ENCODE peak calls at places on chromosomes 13 and 19, in ten cellular contexts. One of them, this sample, is unnamed.

GRCh38 chr13:114081761-114082681 is 50.4 kb downstream of the RASA3 start:
- DNase-seq in fibroblast of the aortic adventitia: no peak
- DNase-seq in substantia nigra: no peak
- DNase-seq in smooth muscle cell of the brain vasculature: no peak
- DNase-seq in hypothalamus: no peak
- DNase-seq in left kidney: no peak
- DNase-seq in central memory CD4-positive, alpha-beta T cell: no peak
- DNase-seq in stimulated activated CD4-positive, alpha-beta T cell treated with anti-CD3 and anti-CD28 coated beads, Interleukin-2, amount 100 ng/mL, for 48 hours: no peak
- DNase-seq in Calu3: no peak
- DNase-seq in endothelial cell: no peak
- DNase-seq in this sample: no peak

GRCh38 chr19:34575206-34575605 is 93.6 kb downstream of the WTIP start:
- DNase-seq in fibroblast of the aortic adventitia: no peak
- DNase-seq in substantia nigra: no peak
- DNase-seq in smooth muscle cell of the brain vasculature: no peak
- DNase-seq in hypothalamus: no peak
- DNase-seq in left kidney: no peak
- DNase-seq in central memory CD4-positive, alpha-beta T cell: no peak
- DNase-seq in stimulated activated CD4-positive, alpha-beta T cell treated with anti-CD3 and anti-CD28 coated beads, Interleukin-2, amount 100 ng/mL, for 48 hours: no peak
- DNase-seq in Calu3: no peak
- DNase-seq in endothelial cell: no peak
- DNase-seq in this sample: no peak

GRCh38 chr19:41192574-41193419 is at the start of gene CYP2S1:
- DNase-seq in fibroblast of the aortic adventitia: peak
- DNase-seq in substantia nigra: no peak
- DNase-seq in smooth muscle cell of the brain vasculature: no peak
- DNase-seq in hypothalamus: no peak
- DNase-seq in left kidney: peak
- DNase-seq in central memory CD4-positive, alpha-beta T cell: no peak
- DNase-seq in stimulated activated CD4-positive, alpha-beta T cell treated with anti-CD3 and anti-CD28 coated beads, Interleukin-2, amount 100 ng/mL, for 48 hours: peak
- DNase-seq in Calu3: peak
- DNase-seq in endothelial cell: peak
- DNase-seq in this sample: no peak

GRCh38 chr19:35539314-35539713 is 6.1 kb downstream of the GAPDHS start:
- DNase-seq in fibroblast of the aortic adventitia: no peak
- DNase-seq in substantia nigra: no peak
- DNase-seq in smooth muscle cell of the brain vasculature: no peak
- DNase-seq in hypothalamus: no peak
- DNase-seq in left kidney: no peak
- DNase-seq in central memory CD4-positive, alpha-beta T cell: no peak
- DNase-seq in stimulated activated CD4-positive, alpha-beta T cell treated with anti-CD3 and anti-CD28 coated beads, Interleukin-2, amount 100 ng/mL, for 48 hours: no peak
- DNase-seq in Calu3: no peak
- DNase-seq in endothelial cell: no peak
- DNase-seq in this sample: no peak

GRCh38 chr13:27583645-27584044 is 36.7 kb downstream of the LNX2 start:
- DNase-seq in fibroblast of the aortic adventitia: peak
- DNase-seq in substantia nigra: no peak
- DNase-seq in smooth muscle cell of the brain vasculature: no peak
- DNase-seq in hypothalamus: no peak
- DNase-seq in left kidney: no peak
- DNase-seq in central memory CD4-positive, alpha-beta T cell: peak
- DNase-seq in stimulated activated CD4-positive, alpha-beta T cell treated with anti-CD3 and anti-CD28 coated beads, Interleukin-2, amount 100 ng/mL, for 48 hours: no peak
- DNase-seq in Calu3: no peak
- DNase-seq in endothelial cell: no peak
- DNase-seq in this sample: no peak

GRCh38 chr13:111329641-111330040 is 9.2 kb downstream of the TEX29 start:
- DNase-seq in fibroblast of the aortic adventitia: no peak
- DNase-seq in substantia nigra: no peak
- DNase-seq in smooth muscle cell of the brain vasculature: no peak
- DNase-seq in hypothalamus: no peak
- DNase-seq in left kidney: no peak
- DNase-seq in central memory CD4-positive, alpha-beta T cell: no peak
- DNase-seq in stimulated activated CD4-positive, alpha-beta T cell treated with anti-CD3 and anti-CD28 coated beads, Interleukin-2, amount 100 ng/mL, for 48 hours: no peak
- DNase-seq in Calu3: no peak
- DNase-seq in endothelial cell: no peak
- DNase-seq in this sample: no peak

GRCh38 chr19:19445911-19446361 is 40.5 kb downstream of the GATAD2A start:
- DNase-seq in fibroblast of the aortic adventitia: no peak
- DNase-seq in substantia nigra: no peak
- DNase-seq in smooth muscle cell of the brain vasculature: no peak
- DNase-seq in hypothalamus: no peak
- DNase-seq in left kidney: no peak
- DNase-seq in central memory CD4-positive, alpha-beta T cell: no peak
- DNase-seq in stimulated activated CD4-positive, alpha-beta T cell treated with anti-CD3 and anti-CD28 coated beads, Interleukin-2, amount 100 ng/mL, for 48 hours: no peak
- DNase-seq in Calu3: no peak
- DNase-seq in endothelial cell: no peak
- DNase-seq in this sample: no peak

GRCh38 chr13:77507931-77508776 is 27.4 kb upstream of the SCEL start:
- DNase-seq in fibroblast of the aortic adventitia: peak
- DNase-seq in substantia nigra: no peak
- DNase-seq in smooth muscle cell of the brain vasculature: no peak
- DNase-seq in hypothalamus: no peak
- DNase-seq in left kidney: no peak
- DNase-seq in central memory CD4-positive, alpha-beta T cell: no peak
- DNase-seq in stimulated activated CD4-positive, alpha-beta T cell treated with anti-CD3 and anti-CD28 coated beads, Interleukin-2, amount 100 ng/mL, for 48 hours: no peak
- DNase-seq in Calu3: peak
- DNase-seq in endothelial cell: no peak
- DNase-seq in this sample: no peak

GRCh38 chr13:90299238-90299637 is 1048.2 kb upstream of the MIR17HG start:
- DNase-seq in fibroblast of the aortic adventitia: no peak
- DNase-seq in substantia nigra: no peak
- DNase-seq in smooth muscle cell of the brain vasculature: no peak
- DNase-seq in hypothalamus: no peak
- DNase-seq in left kidney: no peak
- DNase-seq in central memory CD4-positive, alpha-beta T cell: no peak
- DNase-seq in stimulated activated CD4-positive, alpha-beta T cell treated with anti-CD3 and anti-CD28 coated beads, Interleukin-2, amount 100 ng/mL, for 48 hours: no peak
- DNase-seq in Calu3: no peak
- DNase-seq in endothelial cell: no peak
- DNase-seq in this sample: no peak

GRCh38 chr19:2303209-2303798 is 4.7 kb downstream of the LINGO3 start:
- DNase-seq in fibroblast of the aortic adventitia: no peak
- DNase-seq in substantia nigra: no peak
- DNase-seq in smooth muscle cell of the brain vasculature: no peak
- DNase-seq in hypothalamus: no peak
- DNase-seq in left kidney: no peak
- DNase-seq in central memory CD4-positive, alpha-beta T cell: no peak
- DNase-seq in stimulated activated CD4-positive, alpha-beta T cell treated with anti-CD3 and anti-CD28 coated beads, Interleukin-2, amount 100 ng/mL, for 48 hours: no peak
- DNase-seq in Calu3: no peak
- DNase-seq in endothelial cell: no peak
- DNase-seq in this sample: no peak

GRCh38 chr13:65808061-65808460 is 1422.1 kb downstream of the PCDH9 start:
- DNase-seq in fibroblast of the aortic adventitia: peak
- DNase-seq in substantia nigra: no peak
- DNase-seq in smooth muscle cell of the brain vasculature: no peak
- DNase-seq in hypothalamus: no peak
- DNase-seq in left kidney: no peak
- DNase-seq in central memory CD4-positive, alpha-beta T cell: no peak
- DNase-seq in stimulated activated CD4-positive, alpha-beta T cell treated with anti-CD3 and anti-CD28 coated beads, Interleukin-2, amount 100 ng/mL, for 48 hours: no peak
- DNase-seq in Calu3: no peak
- DNase-seq in endothelial cell: no peak
- DNase-seq in this sample: no peak

GRCh38 chr19:48629599-48630288 is 7.4 kb downstream of the DBP start:
- DNase-seq in fibroblast of the aortic adventitia: peak
- DNase-seq in substantia nigra: no peak
- DNase-seq in smooth muscle cell of the brain vasculature: no peak
- DNase-seq in hypothalamus: no peak
- DNase-seq in left kidney: peak
- DNase-seq in central memory CD4-positive, alpha-beta T cell: no peak
- DNase-seq in stimulated activated CD4-positive, alpha-beta T cell treated with anti-CD3 and anti-CD28 coated beads, Interleukin-2, amount 100 ng/mL, for 48 hours: no peak
- DNase-seq in Calu3: no peak
- DNase-seq in endothelial cell: peak
- DNase-seq in this sample: no peak

GRCh38 chr19:46704379-46705076 is 12.4 kb downstream of the PRKD2 start:
- DNase-seq in fibroblast of the aortic adventitia: peak
- DNase-seq in substantia nigra: no peak
- DNase-seq in smooth muscle cell of the brain vasculature: no peak
- DNase-seq in hypothalamus: peak
- DNase-seq in left kidney: peak
- DNase-seq in central memory CD4-positive, alpha-beta T cell: peak
- DNase-seq in stimulated activated CD4-positive, alpha-beta T cell treated with anti-CD3 and anti-CD28 coated beads, Interleukin-2, amount 100 ng/mL, for 48 hours: peak
- DNase-seq in Calu3: peak
- DNase-seq in endothelial cell: peak
- DNase-seq in this sample: no peak

GRCh38 chr19:29098863-29099481 is 114.0 kb downstream of the UQCRFS1 start:
- DNase-seq in fibroblast of the aortic adventitia: peak
- DNase-seq in substantia nigra: no peak
- DNase-seq in smooth muscle cell of the brain vasculature: no peak
- DNase-seq in hypothalamus: no peak
- DNase-seq in left kidney: peak
- DNase-seq in central memory CD4-positive, alpha-beta T cell: no peak
- DNase-seq in stimulated activated CD4-positive, alpha-beta T cell treated with anti-CD3 and anti-CD28 coated beads, Interleukin-2, amount 100 ng/mL, for 48 hours: no peak
- DNase-seq in Calu3: peak
- DNase-seq in endothelial cell: no peak
- DNase-seq in this sample: no peak

GRCh38 chr13:114179087-114179658 is at the start of gene CFAP97D2:
- DNase-seq in fibroblast of the aortic adventitia: no peak
- DNase-seq in substantia nigra: no peak
- DNase-seq in smooth muscle cell of the brain vasculature: no peak
- DNase-seq in hypothalamus: no peak
- DNase-seq in left kidney: peak
- DNase-seq in central memory CD4-positive, alpha-beta T cell: no peak
- DNase-seq in stimulated activated CD4-positive, alpha-beta T cell treated with anti-CD3 and anti-CD28 coated beads, Interleukin-2, amount 100 ng/mL, for 48 hours: no peak
- DNase-seq in Calu3: no peak
- DNase-seq in endothelial cell: no peak
- DNase-seq in this sample: no peak

GRCh38 chr13:18944501-18945068 is 237.0 kb downstream of the TUBA3C start:
- DNase-seq in fibroblast of the aortic adventitia: no peak
- DNase-seq in substantia nigra: no peak
- DNase-seq in smooth muscle cell of the brain vasculature: no peak
- DNase-seq in hypothalamus: no peak
- DNase-seq in left kidney: no peak
- DNase-seq in central memory CD4-positive, alpha-beta T cell: no peak
- DNase-seq in stimulated activated CD4-positive, alpha-beta T cell treated with anti-CD3 and anti-CD28 coated beads, Interleukin-2, amount 100 ng/mL, for 48 hours: no peak
- DNase-seq in Calu3: no peak
- DNase-seq in endothelial cell: no peak
- DNase-seq in this sample: no peak

GRCh38 chr13:34567558-34567957 is 374.5 kb upstream of the NBEA start:
- DNase-seq in fibroblast of the aortic adventitia: no peak
- DNase-seq in substantia nigra: no peak
- DNase-seq in smooth muscle cell of the brain vasculature: no peak
- DNase-seq in hypothalamus: no peak
- DNase-seq in left kidney: no peak
- DNase-seq in central memory CD4-positive, alpha-beta T cell: no peak
- DNase-seq in stimulated activated CD4-positive, alpha-beta T cell treated with anti-CD3 and anti-CD28 coated beads, Interleukin-2, amount 100 ng/mL, for 48 hours: no peak
- DNase-seq in Calu3: no peak
- DNase-seq in endothelial cell: no peak
- DNase-seq in this sample: no peak

GRCh38 chr13:26412961-26413716 is 144.3 kb upstream of the WASF3 start:
- DNase-seq in fibroblast of the aortic adventitia: no peak
- DNase-seq in substantia nigra: no peak
- DNase-seq in smooth muscle cell of the brain vasculature: no peak
- DNase-seq in hypothalamus: no peak
- DNase-seq in left kidney: no peak
- DNase-seq in central memory CD4-positive, alpha-beta T cell: no peak
- DNase-seq in stimulated activated CD4-positive, alpha-beta T cell treated with anti-CD3 and anti-CD28 coated beads, Interleukin-2, amount 100 ng/mL, for 48 hours: no peak
- DNase-seq in Calu3: no peak
- DNase-seq in endothelial cell: no peak
- DNase-seq in this sample: no peak

GRCh38 chr19:45152504-45153338 is 8.1 kb downstream of the NKPD1 start:
- DNase-seq in fibroblast of the aortic adventitia: peak
- DNase-seq in substantia nigra: no peak
- DNase-seq in smooth muscle cell of the brain vasculature: no peak
- DNase-seq in hypothalamus: peak
- DNase-seq in left kidney: peak
- DNase-seq in central memory CD4-positive, alpha-beta T cell: peak
- DNase-seq in stimulated activated CD4-positive, alpha-beta T cell treated with anti-CD3 and anti-CD28 coated beads, Interleukin-2, amount 100 ng/mL, for 48 hours: peak
- DNase-seq in Calu3: no peak
- DNase-seq in endothelial cell: no peak
- DNase-seq in this sample: peak

GRCh38 chr13:23794267-23795161 is 94.7 kb downstream of the MIPEP start:
- DNase-seq in fibroblast of the aortic adventitia: peak
- DNase-seq in substantia nigra: no peak
- DNase-seq in smooth muscle cell of the brain vasculature: no peak
- DNase-seq in hypothalamus: no peak
- DNase-seq in left kidney: no peak
- DNase-seq in central memory CD4-positive, alpha-beta T cell: no peak
- DNase-seq in stimulated activated CD4-positive, alpha-beta T cell treated with anti-CD3 and anti-CD28 coated beads, Interleukin-2, amount 100 ng/mL, for 48 hours: no peak
- DNase-seq in Calu3: no peak
- DNase-seq in endothelial cell: no peak
- DNase-seq in this sample: no peak

GRCh38 chr13:110788778-110789177 is 75.3 kb downstream of the ING1 start:
- DNase-seq in fibroblast of the aortic adventitia: no peak
- DNase-seq in substantia nigra: no peak
- DNase-seq in smooth muscle cell of the brain vasculature: no peak
- DNase-seq in hypothalamus: no peak
- DNase-seq in left kidney: no peak
- DNase-seq in central memory CD4-positive, alpha-beta T cell: no peak
- DNase-seq in stimulated activated CD4-positive, alpha-beta T cell treated with anti-CD3 and anti-CD28 coated beads, Interleukin-2, amount 100 ng/mL, for 48 hours: no peak
- DNase-seq in Calu3: no peak
- DNase-seq in endothelial cell: no peak
- DNase-seq in this sample: no peak

GRCh38 chr13:77177646-77178045 is 149.2 kb downstream of the MYCBP2 start:
- DNase-seq in fibroblast of the aortic adventitia: no peak
- DNase-seq in substantia nigra: no peak
- DNase-seq in smooth muscle cell of the brain vasculature: no peak
- DNase-seq in hypothalamus: no peak
- DNase-seq in left kidney: no peak
- DNase-seq in central memory CD4-positive, alpha-beta T cell: no peak
- DNase-seq in stimulated activated CD4-positive, alpha-beta T cell treated with anti-CD3 and anti-CD28 coated beads, Interleukin-2, amount 100 ng/mL, for 48 hours: no peak
- DNase-seq in Calu3: no peak
- DNase-seq in endothelial cell: no peak
- DNase-seq in this sample: no peak

GRCh38 chr19:28537896-28538295 is 675.1 kb downstream of the UQCRFS1 start:
- DNase-seq in fibroblast of the aortic adventitia: no peak
- DNase-seq in substantia nigra: no peak
- DNase-seq in smooth muscle cell of the brain vasculature: no peak
- DNase-seq in hypothalamus: no peak
- DNase-seq in left kidney: no peak
- DNase-seq in central memory CD4-positive, alpha-beta T cell: no peak
- DNase-seq in stimulated activated CD4-positive, alpha-beta T cell treated with anti-CD3 and anti-CD28 coated beads, Interleukin-2, amount 100 ng/mL, for 48 hours: no peak
- DNase-seq in Calu3: no peak
- DNase-seq in endothelial cell: no peak
- DNase-seq in this sample: no peak

GRCh38 chr19:48713041-48713863 is 6.3 kb downstream of the MAMSTR start:
- DNase-seq in fibroblast of the aortic adventitia: no peak
- DNase-seq in substantia nigra: no peak
- DNase-seq in smooth muscle cell of the brain vasculature: no peak
- DNase-seq in hypothalamus: no peak
- DNase-seq in left kidney: peak
- DNase-seq in central memory CD4-positive, alpha-beta T cell: no peak
- DNase-seq in stimulated activated CD4-positive, alpha-beta T cell treated with anti-CD3 and anti-CD28 coated beads, Interleukin-2, amount 100 ng/mL, for 48 hours: no peak
- DNase-seq in Calu3: no peak
- DNase-seq in endothelial cell: peak
- DNase-seq in this sample: no peak

GRCh38 chr19:18649371-18650047 is 12.7 kb downstream of the KLHL26 start:
- DNase-seq in fibroblast of the aortic adventitia: peak
- DNase-seq in substantia nigra: peak
- DNase-seq in smooth muscle cell of the brain vasculature: peak
- DNase-seq in hypothalamus: peak
- DNase-seq in left kidney: peak
- DNase-seq in central memory CD4-positive, alpha-beta T cell: no peak
- DNase-seq in stimulated activated CD4-positive, alpha-beta T cell treated with anti-CD3 and anti-CD28 coated beads, Interleukin-2, amount 100 ng/mL, for 48 hours: no peak
- DNase-seq in Calu3: no peak
- DNase-seq in endothelial cell: no peak
- DNase-seq in this sample: peak

GRCh38 chr19:7373862-7374261 is 25.1 kb downstream of the ARHGEF18 start:
- DNase-seq in fibroblast of the aortic adventitia: no peak
- DNase-seq in substantia nigra: no peak
- DNase-seq in smooth muscle cell of the brain vasculature: no peak
- DNase-seq in hypothalamus: no peak
- DNase-seq in left kidney: no peak
- DNase-seq in central memory CD4-positive, alpha-beta T cell: no peak
- DNase-seq in stimulated activated CD4-positive, alpha-beta T cell treated with anti-CD3 and anti-CD28 coated beads, Interleukin-2, amount 100 ng/mL, for 48 hours: no peak
- DNase-seq in Calu3: no peak
- DNase-seq in endothelial cell: no peak
- DNase-seq in this sample: no peak

GRCh38 chr13:32537580-32538233 is 888 bp downstream of the N4BP2L2 start:
- DNase-seq in fibroblast of the aortic adventitia: peak
- DNase-seq in substantia nigra: peak
- DNase-seq in smooth muscle cell of the brain vasculature: no peak
- DNase-seq in hypothalamus: no peak
- DNase-seq in left kidney: peak
- DNase-seq in central memory CD4-positive, alpha-beta T cell: no peak
- DNase-seq in stimulated activated CD4-positive, alpha-beta T cell treated with anti-CD3 and anti-CD28 coated beads, Interleukin-2, amount 100 ng/mL, for 48 hours: peak
- DNase-seq in Calu3: peak
- DNase-seq in endothelial cell: peak
- DNase-seq in this sample: no peak

GRCh38 chr19:40423938-40424337 is 1.9 kb downstream of the SERTAD1 start:
- DNase-seq in fibroblast of the aortic adventitia: no peak
- DNase-seq in substantia nigra: no peak
- DNase-seq in smooth muscle cell of the brain vasculature: no peak
- DNase-seq in hypothalamus: no peak
- DNase-seq in left kidney: no peak
- DNase-seq in central memory CD4-positive, alpha-beta T cell: no peak
- DNase-seq in stimulated activated CD4-positive, alpha-beta T cell treated with anti-CD3 and anti-CD28 coated beads, Interleukin-2, amount 100 ng/mL, for 48 hours: no peak
- DNase-seq in Calu3: no peak
- DNase-seq in endothelial cell: no peak
- DNase-seq in this sample: no peak

This sample was measured in amygdala.